ENCODE peak calls at places on chromosomes 13 and 19, in four cellular contexts. One of them, this sample, is unnamed.

GRCh38 chr19:801861-802496 is 4.7 kb downstream of the PTBP1 start:
- DNase-seq in stimulated activated CD4-positive, alpha-beta T cell treated with anti-CD3 and anti-CD28 coated beads, Interleukin-4, amount 100 ng/mL, for 24 hours: no peak
- DNase-seq in stimulated activated naive CD8-positive, alpha-beta T cell treated with anti-CD3 and anti-CD28 coated beads, Interleukin-15, Interleukin-2, amounts not matched to agents 100 U/mL and 50 U/mL, for 24 hours: no peak
- DNase-seq in hepatic stellate cell: no peak
- DNase-seq in this sample: no peak

GRCh38 chr19:2984196-2984490 is 6.8 kb downstream of the TLE6 start:
- DNase-seq in stimulated activated naive CD8-positive, alpha-beta T cell treated with anti-CD3 and anti-CD28 coated beads, Interleukin-15, Interleukin-2, amounts not matched to agents 100 U/mL and 50 U/mL, for 24 hours: no peak
- DNase-seq in stimulated activated CD4-positive, alpha-beta T cell treated with anti-CD3 and anti-CD28 coated beads, Interleukin-4, amount 100 ng/mL, for 24 hours: no peak
- DNase-seq in hepatic stellate cell: no peak
- DNase-seq in this sample: no peak

GRCh38 chr13:43766766-43767165 is 20.0 kb downstream of the ENOX1 start:
- DNase-seq in hepatic stellate cell: no peak
- DNase-seq in stimulated activated CD4-positive, alpha-beta T cell treated with anti-CD3 and anti-CD28 coated beads, Interleukin-4, amount 100 ng/mL, for 24 hours: no peak
- DNase-seq in stimulated activated naive CD8-positive, alpha-beta T cell treated with anti-CD3 and anti-CD28 coated beads, Interleukin-15, Interleukin-2, amounts not matched to agents 100 U/mL and 50 U/mL, for 24 hours: no peak
- DNase-seq in this sample: no peak

GRCh38 chr13:24684600-24684998 is 4.4 kb downstream of the ATP12A start:
- DNase-seq in hepatic stellate cell: no peak
- DNase-seq in stimulated activated naive CD8-positive, alpha-beta T cell treated with anti-CD3 and anti-CD28 coated beads, Interleukin-15, Interleukin-2, amounts not matched to agents 100 U/mL and 50 U/mL, for 24 hours: peak; percentile 55
- DNase-seq in stimulated activated CD4-positive, alpha-beta T cell treated with anti-CD3 and anti-CD28 coated beads, Interleukin-4, amount 100 ng/mL, for 24 hours: peak; percentile 32
- DNase-seq in this sample: no peak

GRCh38 chr13:113187905-113188595 is 20.4 kb downstream of the PCID2 start:
- DNase-seq in hepatic stellate cell: no peak
- DNase-seq in stimulated activated naive CD8-positive, alpha-beta T cell treated with anti-CD3 and anti-CD28 coated beads, Interleukin-15, Interleukin-2, amounts not matched to agents 100 U/mL and 50 U/mL, for 24 hours: no peak
- DNase-seq in stimulated activated CD4-positive, alpha-beta T cell treated with anti-CD3 and anti-CD28 coated beads, Interleukin-4, amount 100 ng/mL, for 24 hours: no peak
- DNase-seq in this sample: no peak

GRCh38 chr19:3046621-3047306 is 15.5 kb downstream of the TLE5 start:
- DNase-seq in stimulated activated naive CD8-positive, alpha-beta T cell treated with anti-CD3 and anti-CD28 coated beads, Interleukin-15, Interleukin-2, amounts not matched to agents 100 U/mL and 50 U/mL, for 24 hours: no peak
- DNase-seq in hepatic stellate cell: no peak
- DNase-seq in stimulated activated CD4-positive, alpha-beta T cell treated with anti-CD3 and anti-CD28 coated beads, Interleukin-4, amount 100 ng/mL, for 24 hours: no peak
- DNase-seq in this sample: no peak

GRCh38 chr19:41699231-41699967 is 9.0 kb upstream of the CEACAM5 start:
- DNase-seq in stimulated activated CD4-positive, alpha-beta T cell treated with anti-CD3 and anti-CD28 coated beads, Interleukin-4, amount 100 ng/mL, for 24 hours: no peak
- DNase-seq in stimulated activated naive CD8-positive, alpha-beta T cell treated with anti-CD3 and anti-CD28 coated beads, Interleukin-15, Interleukin-2, amounts not matched to agents 100 U/mL and 50 U/mL, for 24 hours: no peak
- DNase-seq in hepatic stellate cell: no peak
- DNase-seq in this sample: no peak

GRCh38 chr19:5434970-5435641 is 20.1 kb upstream of the ZNRF4 start:
- DNase-seq in stimulated activated CD4-positive, alpha-beta T cell treated with anti-CD3 and anti-CD28 coated beads, Interleukin-4, amount 100 ng/mL, for 24 hours: peak; percentile 66
- DNase-seq in hepatic stellate cell: peak; percentile 70
- DNase-seq in stimulated activated naive CD8-positive, alpha-beta T cell treated with anti-CD3 and anti-CD28 coated beads, Interleukin-15, Interleukin-2, amounts not matched to agents 100 U/mL and 50 U/mL, for 24 hours: peak; percentile 69
- DNase-seq in this sample: peak; percentile 35

GRCh38 chr19:5504115-5504514 is 48.9 kb downstream of the ZNRF4 start:
- DNase-seq in hepatic stellate cell: no peak
- DNase-seq in stimulated activated CD4-positive, alpha-beta T cell treated with anti-CD3 and anti-CD28 coated beads, Interleukin-4, amount 100 ng/mL, for 24 hours: no peak
- DNase-seq in stimulated activated naive CD8-positive, alpha-beta T cell treated with anti-CD3 and anti-CD28 coated beads, Interleukin-15, Interleukin-2, amounts not matched to agents 100 U/mL and 50 U/mL, for 24 hours: no peak
- DNase-seq in this sample: no peak

GRCh38 chr19:21587117-21587461 is 81.7 kb downstream of the ZNF429 start:
- DNase-seq in stimulated activated naive CD8-positive, alpha-beta T cell treated with anti-CD3 and anti-CD28 coated beads, Interleukin-15, Interleukin-2, amounts not matched to agents 100 U/mL and 50 U/mL, for 24 hours: no peak
- DNase-seq in stimulated activated CD4-positive, alpha-beta T cell treated with anti-CD3 and anti-CD28 coated beads, Interleukin-4, amount 100 ng/mL, for 24 hours: no peak
- DNase-seq in hepatic stellate cell: no peak
- DNase-seq in this sample: no peak

GRCh38 chr13:42600943-42601342 is 27.0 kb downstream of the TNFSF11 start:
- DNase-seq in hepatic stellate cell: no peak
- DNase-seq in stimulated activated naive CD8-positive, alpha-beta T cell treated with anti-CD3 and anti-CD28 coated beads, Interleukin-15, Interleukin-2, amounts not matched to agents 100 U/mL and 50 U/mL, for 24 hours: no peak
- DNase-seq in stimulated activated CD4-positive, alpha-beta T cell treated with anti-CD3 and anti-CD28 coated beads, Interleukin-4, amount 100 ng/mL, for 24 hours: no peak
- DNase-seq in this sample: peak; percentile 2

GRCh38 chr13:99033814-99034213 is 56.0 kb upstream of the DOCK9 start:
- DNase-seq in hepatic stellate cell: no peak
- DNase-seq in stimulated activated CD4-positive, alpha-beta T cell treated with anti-CD3 and anti-CD28 coated beads, Interleukin-4, amount 100 ng/mL, for 24 hours: no peak
- DNase-seq in stimulated activated naive CD8-positive, alpha-beta T cell treated with anti-CD3 and anti-CD28 coated beads, Interleukin-15, Interleukin-2, amounts not matched to agents 100 U/mL and 50 U/mL, for 24 hours: no peak
- DNase-seq in this sample: no peak

GRCh38 chr13:63110431-63110830 is 1694.8 kb upstream of the PCDH20 start:
- DNase-seq in stimulated activated CD4-positive, alpha-beta T cell treated with anti-CD3 and anti-CD28 coated beads, Interleukin-4, amount 100 ng/mL, for 24 hours: no peak
- DNase-seq in stimulated activated naive CD8-positive, alpha-beta T cell treated with anti-CD3 and anti-CD28 coated beads, Interleukin-15, Interleukin-2, amounts not matched to agents 100 U/mL and 50 U/mL, for 24 hours: no peak
- DNase-seq in hepatic stellate cell: no peak
- DNase-seq in this sample: no peak

GRCh38 chr19:1221141-1221903 is 15.7 kb downstream of the STK11 start:
- DNase-seq in stimulated activated naive CD8-positive, alpha-beta T cell treated with anti-CD3 and anti-CD28 coated beads, Interleukin-15, Interleukin-2, amounts not matched to agents 100 U/mL and 50 U/mL, for 24 hours: no peak
- DNase-seq in stimulated activated CD4-positive, alpha-beta T cell treated with anti-CD3 and anti-CD28 coated beads, Interleukin-4, amount 100 ng/mL, for 24 hours: no peak
- DNase-seq in hepatic stellate cell: peak; percentile 71
- DNase-seq in this sample: no peak

GRCh38 chr13:39577833-39578232 is 25.2 kb downstream of the LHFPL6 start:
- DNase-seq in stimulated activated CD4-positive, alpha-beta T cell treated with anti-CD3 and anti-CD28 coated beads, Interleukin-4, amount 100 ng/mL, for 24 hours: no peak
- DNase-seq in hepatic stellate cell: no peak
- DNase-seq in stimulated activated naive CD8-positive, alpha-beta T cell treated with anti-CD3 and anti-CD28 coated beads, Interleukin-15, Interleukin-2, amounts not matched to agents 100 U/mL and 50 U/mL, for 24 hours: no peak
- DNase-seq in this sample: no peak

GRCh38 chr19:45790942-45791341 is 1.7 kb downstream of the DMWD start:
- DNase-seq in stimulated activated CD4-positive, alpha-beta T cell treated with anti-CD3 and anti-CD28 coated beads, Interleukin-4, amount 100 ng/mL, for 24 hours: no peak
- DNase-seq in hepatic stellate cell: no peak
- DNase-seq in stimulated activated naive CD8-positive, alpha-beta T cell treated with anti-CD3 and anti-CD28 coated beads, Interleukin-15, Interleukin-2, amounts not matched to agents 100 U/mL and 50 U/mL, for 24 hours: peak; percentile 54
- DNase-seq in this sample: no peak

GRCh38 chr19:46298477-46299003 is 1.7 kb downstream of the HIF3A start:
- DNase-seq in hepatic stellate cell: no peak
- DNase-seq in stimulated activated CD4-positive, alpha-beta T cell treated with anti-CD3 and anti-CD28 coated beads, Interleukin-4, amount 100 ng/mL, for 24 hours: no peak
- DNase-seq in stimulated activated naive CD8-positive, alpha-beta T cell treated with anti-CD3 and anti-CD28 coated beads, Interleukin-15, Interleukin-2, amounts not matched to agents 100 U/mL and 50 U/mL, for 24 hours: no peak
- DNase-seq in this sample: no peak

GRCh38 chr13:40666058-40666904 is at the start of gene FOXO1:
- DNase-seq in stimulated activated naive CD8-positive, alpha-beta T cell treated with anti-CD3 and anti-CD28 coated beads, Interleukin-15, Interleukin-2, amounts not matched to agents 100 U/mL and 50 U/mL, for 24 hours: peak; percentile 93
- DNase-seq in hepatic stellate cell: peak; percentile 99
- DNase-seq in stimulated activated CD4-positive, alpha-beta T cell treated with anti-CD3 and anti-CD28 coated beads, Interleukin-4, amount 100 ng/mL, for 24 hours: peak; percentile 88
- DNase-seq in this sample: no peak

GRCh38 chr13:43881580-43881979 is 1.9 kb downstream of the LACC1 start:
- DNase-seq in stimulated activated CD4-positive, alpha-beta T cell treated with anti-CD3 and anti-CD28 coated beads, Interleukin-4, amount 100 ng/mL, for 24 hours: no peak
- DNase-seq in stimulated activated naive CD8-positive, alpha-beta T cell treated with anti-CD3 and anti-CD28 coated beads, Interleukin-15, Interleukin-2, amounts not matched to agents 100 U/mL and 50 U/mL, for 24 hours: no peak
- DNase-seq in hepatic stellate cell: no peak
- DNase-seq in this sample: no peak

GRCh38 chr13:106133025-106133424 is 402.4 kb downstream of the EFNB2 start:
- DNase-seq in stimulated activated CD4-positive, alpha-beta T cell treated with anti-CD3 and anti-CD28 coated beads, Interleukin-4, amount 100 ng/mL, for 24 hours: no peak
- DNase-seq in stimulated activated naive CD8-positive, alpha-beta T cell treated with anti-CD3 and anti-CD28 coated beads, Interleukin-15, Interleukin-2, amounts not matched to agents 100 U/mL and 50 U/mL, for 24 hours: no peak
- DNase-seq in hepatic stellate cell: peak; percentile 15
- DNase-seq in this sample: no peak

GRCh38 chr13:33272531-33273124 is 12.9 kb downstream of the STARD13 start:
- DNase-seq in hepatic stellate cell: no peak
- DNase-seq in stimulated activated naive CD8-positive, alpha-beta T cell treated with anti-CD3 and anti-CD28 coated beads, Interleukin-15, Interleukin-2, amounts not matched to agents 100 U/mL and 50 U/mL, for 24 hours: no peak
- DNase-seq in stimulated activated CD4-positive, alpha-beta T cell treated with anti-CD3 and anti-CD28 coated beads, Interleukin-4, amount 100 ng/mL, for 24 hours: no peak
- DNase-seq in this sample: no peak

GRCh38 chr13:51518847-51519246 is 65.4 kb upstream of the WDFY2 start:
- DNase-seq in hepatic stellate cell: no peak
- DNase-seq in stimulated activated CD4-positive, alpha-beta T cell treated with anti-CD3 and anti-CD28 coated beads, Interleukin-4, amount 100 ng/mL, for 24 hours: peak; percentile 27
- DNase-seq in stimulated activated naive CD8-positive, alpha-beta T cell treated with anti-CD3 and anti-CD28 coated beads, Interleukin-15, Interleukin-2, amounts not matched to agents 100 U/mL and 50 U/mL, for 24 hours: peak; percentile 22
- DNase-seq in this sample: peak; percentile 23

GRCh38 chr13:36801035-36801434 is 18.0 kb upstream of the RFXAP start:
- DNase-seq in hepatic stellate cell: no peak
- DNase-seq in stimulated activated naive CD8-positive, alpha-beta T cell treated with anti-CD3 and anti-CD28 coated beads, Interleukin-15, Interleukin-2, amounts not matched to agents 100 U/mL and 50 U/mL, for 24 hours: no peak
- DNase-seq in stimulated activated CD4-positive, alpha-beta T cell treated with anti-CD3 and anti-CD28 coated beads, Interleukin-4, amount 100 ng/mL, for 24 hours: no peak
- DNase-seq in this sample: no peak

GRCh38 chr19:58385313-58386165 is 1.5 kb upstream of the RPS5 start:
- DNase-seq in stimulated activated CD4-positive, alpha-beta T cell treated with anti-CD3 and anti-CD28 coated beads, Interleukin-4, amount 100 ng/mL, for 24 hours: peak; percentile 45
- DNase-seq in hepatic stellate cell: no peak
- DNase-seq in stimulated activated naive CD8-positive, alpha-beta T cell treated with anti-CD3 and anti-CD28 coated beads, Interleukin-15, Interleukin-2, amounts not matched to agents 100 U/mL and 50 U/mL, for 24 hours: peak; percentile 51
- DNase-seq in this sample: no peak

GRCh38 chr13:47332149-47332548 is 435.3 kb upstream of the HTR2A start:
- DNase-seq in hepatic stellate cell: no peak
- DNase-seq in stimulated activated CD4-positive, alpha-beta T cell treated with anti-CD3 and anti-CD28 coated beads, Interleukin-4, amount 100 ng/mL, for 24 hours: no peak
- DNase-seq in stimulated activated naive CD8-positive, alpha-beta T cell treated with anti-CD3 and anti-CD28 coated beads, Interleukin-15, Interleukin-2, amounts not matched to agents 100 U/mL and 50 U/mL, for 24 hours: no peak
- DNase-seq in this sample: no peak

GRCh38 chr13:60590775-60591174 is 193.8 kb downstream of the TDRD3 start:
- DNase-seq in hepatic stellate cell: no peak
- DNase-seq in stimulated activated CD4-positive, alpha-beta T cell treated with anti-CD3 and anti-CD28 coated beads, Interleukin-4, amount 100 ng/mL, for 24 hours: no peak
- DNase-seq in stimulated activated naive CD8-positive, alpha-beta T cell treated with anti-CD3 and anti-CD28 coated beads, Interleukin-15, Interleukin-2, amounts not matched to agents 100 U/mL and 50 U/mL, for 24 hours: no peak
- DNase-seq in this sample: no peak

GRCh38 chr13:37701306-37701705 is 102.7 kb upstream of the POSTN start:
- DNase-seq in hepatic stellate cell: peak; percentile 8
- DNase-seq in stimulated activated naive CD8-positive, alpha-beta T cell treated with anti-CD3 and anti-CD28 coated beads, Interleukin-15, Interleukin-2, amounts not matched to agents 100 U/mL and 50 U/mL, for 24 hours: no peak
- DNase-seq in stimulated activated CD4-positive, alpha-beta T cell treated with anti-CD3 and anti-CD28 coated beads, Interleukin-4, amount 100 ng/mL, for 24 hours: no peak
- DNase-seq in this sample: no peak

GRCh38 chr13:61838568-61838967 is 422.9 kb upstream of the PCDH20 start:
- DNase-seq in hepatic stellate cell: no peak
- DNase-seq in stimulated activated CD4-positive, alpha-beta T cell treated with anti-CD3 and anti-CD28 coated beads, Interleukin-4, amount 100 ng/mL, for 24 hours: no peak
- DNase-seq in stimulated activated naive CD8-positive, alpha-beta T cell treated with anti-CD3 and anti-CD28 coated beads, Interleukin-15, Interleukin-2, amounts not matched to agents 100 U/mL and 50 U/mL, for 24 hours: no peak
- DNase-seq in this sample: no peak

GRCh38 chr19:33040994-33041827 is 23.5 kb downstream of the RHPN2 start:
- DNase-seq in hepatic stellate cell: no peak
- DNase-seq in stimulated activated naive CD8-positive, alpha-beta T cell treated with anti-CD3 and anti-CD28 coated beads, Interleukin-15, Interleukin-2, amounts not matched to agents 100 U/mL and 50 U/mL, for 24 hours: no peak
- DNase-seq in stimulated activated CD4-positive, alpha-beta T cell treated with anti-CD3 and anti-CD28 coated beads, Interleukin-4, amount 100 ng/mL, for 24 hours: no peak
- DNase-seq in this sample: no peak

GRCh38 chr19:12779162-12779993 is 4.0 kb upstream of the HOOK2 start:
- DNase-seq in stimulated activated naive CD8-positive, alpha-beta T cell treated with anti-CD3 and anti-CD28 coated beads, Interleukin-15, Interleukin-2, amounts not matched to agents 100 U/mL and 50 U/mL, for 24 hours: peak; percentile 38
- DNase-seq in hepatic stellate cell: peak; percentile 73
- DNase-seq in stimulated activated CD4-positive, alpha-beta T cell treated with anti-CD3 and anti-CD28 coated beads, Interleukin-4, amount 100 ng/mL, for 24 hours: no peak
- DNase-seq in this sample: no peak

GRCh38 chr19:13841339-13842293 is 35.3 kb upstream of the NANOS3 start:
- DNase-seq in stimulated activated naive CD8-positive, alpha-beta T cell treated with anti-CD3 and anti-CD28 coated beads, Interleukin-15, Interleukin-2, amounts not matched to agents 100 U/mL and 50 U/mL, for 24 hours: peak; percentile 51
- DNase-seq in stimulated activated CD4-positive, alpha-beta T cell treated with anti-CD3 and anti-CD28 coated beads, Interleukin-4, amount 100 ng/mL, for 24 hours: no peak
- DNase-seq in hepatic stellate cell: peak; percentile 42
- DNase-seq in this sample: no peak

GRCh38 chr19:5156231-5156986 is 184.2 kb downstream of the PTPRS start:
- DNase-seq in stimulated activated CD4-positive, alpha-beta T cell treated with anti-CD3 and anti-CD28 coated beads, Interleukin-4, amount 100 ng/mL, for 24 hours: no peak
- DNase-seq in hepatic stellate cell: peak; percentile 65
- DNase-seq in stimulated activated naive CD8-positive, alpha-beta T cell treated with anti-CD3 and anti-CD28 coated beads, Interleukin-15, Interleukin-2, amounts not matched to agents 100 U/mL and 50 U/mL, for 24 hours: no peak
- DNase-seq in this sample: no peak

GRCh38 chr13:49567501-49567900 is 17.9 kb downstream of the RCBTB1 start:
- DNase-seq in hepatic stellate cell: no peak
- DNase-seq in stimulated activated naive CD8-positive, alpha-beta T cell treated with anti-CD3 and anti-CD28 coated beads, Interleukin-15, Interleukin-2, amounts not matched to agents 100 U/mL and 50 U/mL, for 24 hours: no peak
- DNase-seq in stimulated activated CD4-positive, alpha-beta T cell treated with anti-CD3 and anti-CD28 coated beads, Interleukin-4, amount 100 ng/mL, for 24 hours: no peak
- DNase-seq in this sample: no peak

GRCh38 chr13:60837806-60838205 is 440.8 kb downstream of the TDRD3 start:
- DNase-seq in hepatic stellate cell: no peak
- DNase-seq in stimulated activated naive CD8-positive, alpha-beta T cell treated with anti-CD3 and anti-CD28 coated beads, Interleukin-15, Interleukin-2, amounts not matched to agents 100 U/mL and 50 U/mL, for 24 hours: no peak
- DNase-seq in stimulated activated CD4-positive, alpha-beta T cell treated with anti-CD3 and anti-CD28 coated beads, Interleukin-4, amount 100 ng/mL, for 24 hours: no peak
- DNase-seq in this sample: no peak

GRCh38 chr13:60617863-60618733 is 221.1 kb downstream of the TDRD3 start:
- DNase-seq in hepatic stellate cell: peak; percentile 6
- DNase-seq in stimulated activated naive CD8-positive, alpha-beta T cell treated with anti-CD3 and anti-CD28 coated beads, Interleukin-15, Interleukin-2, amounts not matched to agents 100 U/mL and 50 U/mL, for 24 hours: no peak
- DNase-seq in stimulated activated CD4-positive, alpha-beta T cell treated with anti-CD3 and anti-CD28 coated beads, Interleukin-4, amount 100 ng/mL, for 24 hours: no peak
- DNase-seq in this sample: no peak

GRCh38 chr19:2084993-2085720 is 11.0 kb downstream of the MOB3A start:
- DNase-seq in hepatic stellate cell: no peak
- DNase-seq in stimulated activated naive CD8-positive, alpha-beta T cell treated with anti-CD3 and anti-CD28 coated beads, Interleukin-15, Interleukin-2, amounts not matched to agents 100 U/mL and 50 U/mL, for 24 hours: peak; percentile 94
- DNase-seq in stimulated activated CD4-positive, alpha-beta T cell treated with anti-CD3 and anti-CD28 coated beads, Interleukin-4, amount 100 ng/mL, for 24 hours: peak; percentile 94
- DNase-seq in this sample: no peak

GRCh38 chr19:30558793-30559192 is 186.6 kb downstream of the ZNF536 start:
- DNase-seq in stimulated activated naive CD8-positive, alpha-beta T cell treated with anti-CD3 and anti-CD28 coated beads, Interleukin-15, Interleukin-2, amounts not matched to agents 100 U/mL and 50 U/mL, for 24 hours: no peak
- DNase-seq in hepatic stellate cell: no peak
- DNase-seq in stimulated activated CD4-positive, alpha-beta T cell treated with anti-CD3 and anti-CD28 coated beads, Interleukin-4, amount 100 ng/mL, for 24 hours: no peak
- DNase-seq in this sample: no peak

GRCh38 chr19:39171479-39172465 is 25.0 kb upstream of the NCCRP1 start:
- DNase-seq in stimulated activated CD4-positive, alpha-beta T cell treated with anti-CD3 and anti-CD28 coated beads, Interleukin-4, amount 100 ng/mL, for 24 hours: no peak
- DNase-seq in stimulated activated naive CD8-positive, alpha-beta T cell treated with anti-CD3 and anti-CD28 coated beads, Interleukin-15, Interleukin-2, amounts not matched to agents 100 U/mL and 50 U/mL, for 24 hours: no peak
- DNase-seq in hepatic stellate cell: no peak
- DNase-seq in this sample: no peak